ENCODE peak calls at places on chromosomes 5 and 9, in seven cellular contexts. O, B, J, X, N, M and Q are unnamed samples. For H3K4me1, the result is how much of the 10 kb centered on the place peaks cover.

GRCh38 chr5:94082405-94082804 is 341.0 kb upstream of the POU5F2 start:
- DNase-seq in O (no peak), B (no peak), J (no peak), X (no peak), N (no peak), M (no peak), Q (no peak)

GRCh38 chr5:158903006-158903405 is 196.7 kb downstream of the EBF1 start:
- DNase-seq in O (no peak), B (no peak), J (no peak), X (no peak), N (no peak), M (no peak), Q (no peak)

GRCh38 chr9:115305543-115305942 is 187.6 kb upstream of the TNC start:
- DNase-seq in O (no peak), B (no peak), J (no peak), X (no peak), N (no peak), M (no peak), Q (no peak)

GRCh38 chr5:170420809-170421412 is 31.7 kb upstream of the KCNMB1 start:
- DNase-seq in O (peak), B (peak), J (peak), X (peak), N (peak), M (peak), Q (no peak)

GRCh38 chr5:51383494-51384081 is 340 bp downstream of the ISL1 start:
- DNase-seq in O (no peak), B (no peak), J (no peak), X (no peak), N (peak), M (no peak), Q (no peak)

GRCh38 chr9:29588361-29588760 is 2015.1 kb upstream of the C9orf72 start:
- DNase-seq in O (no peak), B (no peak), J (no peak), X (no peak), N (no peak), M (no peak), Q (no peak)

GRCh38 chr9:91825422-91825821 is 124.6 kb downstream of the ROR2 start:
- DNase-seq in O (peak), B (peak), J (no peak), X (peak), N (no peak), M (no peak), Q (no peak)

GRCh38 chr5:175688352-175689146 is 30.7 kb downstream of the HRH2 start:
- DNase-seq in O (no peak), B (peak), J (no peak), X (no peak), N (no peak), M (no peak), Q (no peak)

GRCh38 chr5:107966216-107966615 is 295.5 kb upstream of the EFNA5 start:
- DNase-seq in O (peak), B (no peak), J (no peak), X (no peak), N (no peak), M (no peak), Q (no peak)

GRCh38 chr5:174159327-174160247 is 114.1 kb downstream of the NSG2 start:
- DNase-seq in O (no peak), B (no peak), J (no peak), X (peak), N (no peak), M (no peak), Q (no peak)

GRCh38 chr5:139660916-139661814 is 13.0 kb downstream of the CXXC5 start:
- DNase-seq in O (peak), B (peak), J (peak), X (peak), N (no peak), M (peak), Q (no peak)

GRCh38 chr9:94627287-94627686 is 12.0 kb downstream of the FBP1 start:
- DNase-seq in O (no peak), B (no peak), J (no peak), X (no peak), N (no peak), M (no peak), Q (no peak)

GRCh38 chr9:38126730-38127129 is 57.7 kb upstream of the SHB start:
- DNase-seq in O (no peak), B (no peak), J (no peak), X (peak), N (no peak), M (no peak), Q (no peak)

GRCh38 chr5:90191352-90192045 is 218.1 kb downstream of the CETN3 start:
- DNase-seq in O (no peak), B (no peak), J (no peak), X (no peak), N (no peak), M (no peak), Q (no peak)

GRCh38 chr5:73540192-73540591 is 25.2 kb downstream of the ANKRA2 start:
- DNase-seq in O (peak), B (no peak), J (no peak), X (peak), N (no peak), M (no peak), Q (no peak)

GRCh38 chr9:35295369-35296036 is 133.7 kb downstream of the UNC13B start:
- DNase-seq in O (no peak), B (no peak), J (no peak), X (no peak), N (no peak), M (no peak), Q (no peak)

GRCh38 chr9:36913393-36914211 is 120.5 kb downstream of the PAX5 start:
- DNase-seq in O (no peak), B (peak), J (no peak), X (no peak), N (no peak), M (no peak), Q (no peak)

GRCh38 chr5:78972654-78973428 is 12.3 kb downstream of the ARSB start:
- DNase-seq in O (peak), B (no peak), J (no peak), X (peak), N (no peak), M (peak), Q (no peak)

GRCh38 chr5:134258896-134259295 is 33.0 kb upstream of the PPP2CA start:
- DNase-seq in O (no peak), B (no peak), J (no peak), X (no peak), N (no peak), M (no peak), Q (no peak)

GRCh38 chr9:84478996-84479395 is 138.4 kb upstream of the SLC28A3 start:
- DNase-seq in O (no peak), B (no peak), J (no peak), X (no peak), N (no peak), M (no peak), Q (no peak)

GRCh38 chr9:69594180-69594579 is 78.0 kb downstream of the APBA1 start:
- DNase-seq in O (no peak), B (no peak), J (no peak), X (no peak), N (no peak), M (no peak), Q (no peak)

GRCh38 chr5:134024811-134025210 is 20.0 kb upstream of the VDAC1 start:
- DNase-seq in O (no peak), B (no peak), J (no peak), X (no peak), N (no peak), M (no peak), Q (no peak)

GRCh38 chr9:21985964-21986667 is 8.1 kb downstream of the CDKN2A start:
- DNase-seq in O (no peak), B (no peak), J (no peak), X (no peak), N (no peak), M (no peak), Q (no peak)

GRCh38 chr9:95947118-95947517 is 71.6 kb downstream of the ERCC6L2 start:
- DNase-seq in O (no peak), B (no peak), J (no peak), X (no peak), N (no peak), M (no peak), Q (no peak)

GRCh38 chr9:124869986-124870560 is 8.1 kb downstream of the ARPC5L start:
- DNase-seq in O (peak), B (no peak), J (no peak), X (peak), N (peak), M (no peak), Q (peak)

GRCh38 chr9:37776328-37776727 is 8.5 kb downstream of the EXOSC3 start:
- DNase-seq in O (peak), B (no peak), J (no peak), X (peak), N (no peak), M (no peak), Q (no peak)

GRCh38 chr5:100790170-100790665 is 112.9 kb downstream of the ST8SIA4 start:
- DNase-seq in O (no peak), B (no peak), J (no peak), X (peak), N (peak), M (no peak), Q (no peak)
- TF ChIP-seq CTCF in O (no peak), B (no peak), J (peak), X (peak), N (no peak), M (peak), Q (no peak)

DNA sequence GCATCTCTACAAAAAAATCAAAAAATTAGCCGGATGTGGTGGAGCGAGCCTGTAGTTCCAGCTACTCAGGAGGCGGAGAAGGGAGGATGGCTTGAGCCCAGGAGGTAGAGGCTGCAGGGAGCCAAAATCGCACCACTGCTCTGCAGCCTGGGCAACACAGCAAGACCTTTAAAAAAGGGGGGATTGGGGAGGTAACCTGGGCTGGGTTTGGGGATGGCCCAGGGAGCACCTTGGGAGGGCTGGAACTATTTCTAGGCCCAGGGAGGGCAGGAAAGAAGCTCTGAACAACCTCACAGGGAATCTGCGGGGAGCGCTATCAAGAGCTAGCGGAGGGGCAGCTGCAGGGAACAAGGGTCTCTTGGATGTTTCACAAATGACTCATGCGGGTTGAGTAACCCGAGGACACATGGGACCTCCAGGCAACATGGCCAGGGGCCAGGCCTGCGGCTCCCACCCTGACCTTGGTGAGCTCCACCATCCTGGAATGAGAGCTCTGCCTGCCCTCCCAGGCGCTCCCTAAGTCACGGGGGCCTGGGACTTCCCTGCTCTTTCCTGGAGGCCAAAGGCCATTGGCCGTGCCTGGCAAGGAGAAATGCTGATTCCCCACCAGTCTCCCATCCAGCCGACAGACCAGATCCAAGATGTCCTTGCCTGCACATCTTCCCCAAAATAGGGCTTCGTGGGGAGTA is 23.4 kb downstream of the SARDH start:
- DNase-seq in O (peak), B (peak), J (peak), X (peak), N (peak), M (peak), Q (no peak)
- H3K4me1 ChIP-seq in O (under half), B (under half), J (under half), X (under half), N (under half), M (under half), Q (under half)

GRCh38 chr9:126523621-126524111 is 90.1 kb upstream of the LMX1B start:
- DNase-seq in O (no peak), B (peak), J (peak), X (no peak), N (no peak), M (no peak), Q (no peak)
- H3K4me3 ChIP-seq in O (no peak), B (no peak), J (no peak), X (no peak), N (no peak), M (peak), Q (no peak)

DNA sequence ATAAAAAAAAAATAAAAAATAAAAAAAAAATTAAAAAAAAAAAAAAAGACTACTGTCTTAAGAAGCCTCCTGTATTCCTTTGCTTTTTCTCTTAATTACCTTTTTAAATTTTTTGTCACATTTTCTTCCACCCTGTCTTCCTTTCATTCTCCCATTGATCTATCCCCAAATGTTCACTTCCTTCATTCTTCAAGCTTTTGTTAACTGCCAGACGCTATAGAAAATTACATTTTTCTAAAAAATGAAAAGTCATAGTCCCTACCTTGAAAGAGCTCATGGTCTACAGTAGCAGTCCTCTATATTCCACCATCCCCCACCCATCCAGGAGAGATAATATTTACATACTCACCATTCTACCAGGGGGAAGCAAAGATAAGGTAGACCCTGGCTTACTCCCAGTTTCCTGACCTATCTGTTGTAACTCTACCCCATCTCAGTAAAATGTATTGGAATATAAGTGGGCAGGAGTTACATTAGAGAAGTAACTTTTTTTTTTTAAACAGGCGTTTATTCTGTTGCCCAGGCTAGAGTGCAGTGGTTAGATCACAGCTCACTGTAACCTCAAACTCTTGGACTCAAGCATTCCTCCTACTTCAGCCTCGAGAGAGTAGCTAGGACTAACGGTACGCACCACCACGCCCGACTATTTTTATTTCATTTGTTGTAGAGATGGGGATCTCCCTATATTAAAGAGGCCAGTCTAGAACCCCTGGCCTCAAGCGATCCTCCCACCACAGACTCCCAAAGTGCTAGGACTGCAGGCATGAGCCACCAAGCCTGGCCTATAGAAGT is 3.8 kb upstream of the PRKAA1 start:
- DNase-seq in O (no peak), B (no peak), J (no peak), X (no peak), N (no peak), M (no peak), Q (no peak)
- TF ChIP-seq CTCF in O (no peak), B (no peak), J (no peak), X (no peak), N (no peak), M (no peak), Q (no peak)

DNA sequence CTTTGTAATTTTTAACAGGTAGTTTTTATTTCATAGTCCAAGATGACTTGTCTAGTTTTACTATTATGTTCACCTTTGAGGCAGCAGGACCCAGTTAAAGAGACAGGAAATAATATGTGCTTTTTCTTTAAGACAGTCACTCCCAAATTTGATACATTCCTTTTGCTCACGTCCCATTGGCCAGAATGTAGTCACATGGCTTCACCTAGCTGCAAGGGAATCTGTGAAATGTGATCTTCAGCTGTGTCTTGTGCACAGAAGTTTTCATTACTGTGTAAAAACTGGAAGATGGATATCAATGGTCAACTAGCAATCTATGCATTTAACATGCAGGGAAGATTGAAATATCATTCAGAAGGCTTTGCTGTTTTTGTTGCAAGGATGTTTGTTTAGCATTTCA is 41.1 kb downstream of the XRCC4 start:
- DNase-seq in O (no peak), B (no peak), J (no peak), X (no peak), N (no peak), M (no peak), Q (no peak)
- H3K4me1 ChIP-seq in O (under half), B (under half), J (under half), X (under half), N (under half), M (under half), Q (under half)

DNA sequence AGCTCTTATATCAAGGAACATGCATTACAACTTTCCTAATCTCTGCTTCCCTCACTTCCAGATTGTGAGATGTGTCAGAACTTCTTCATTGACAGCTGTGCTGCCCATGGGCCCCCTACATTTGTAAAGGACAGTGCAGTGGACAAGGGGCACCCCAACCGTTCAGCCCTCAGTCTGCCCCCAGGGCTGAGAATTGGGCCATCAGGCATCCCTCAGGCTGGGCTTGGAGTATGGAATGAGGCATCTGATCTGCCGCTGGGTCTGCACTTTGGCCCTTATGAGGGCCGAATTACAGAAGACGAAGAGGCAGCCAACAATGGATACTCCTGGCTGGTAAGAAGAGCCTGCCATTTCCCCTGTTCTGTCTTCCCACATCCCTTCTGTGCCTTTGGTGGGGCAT is 15.1 kb downstream of the PRDM9 start:
- DNase-seq in O (no peak), B (no peak), J (no peak), X (no peak), N (no peak), M (no peak), Q (no peak)
- H3K4me3 ChIP-seq in O (no peak), B (no peak), J (no peak), X (no peak), N (no peak), M (no peak), Q (no peak)

GRCh38 chr9:90547896-90548295 is 94.7 kb downstream of the DIRAS2 start:
- DNase-seq in O (no peak), B (no peak), J (no peak), X (peak), N (no peak), M (no peak), Q (no peak)
- TF ChIP-seq CTCF in O (no peak), B (no peak), J (no peak), X (peak), N (peak), M (no peak), Q (no peak)

GRCh38 chr5:1497271-1497777 is 26.4 kb downstream of the LPCAT1 start:
- DNase-seq in O (no peak), B (no peak), J (no peak), X (no peak), N (no peak), M (no peak), Q (no peak)

GRCh38 chr5:1499851-1500250 is 23.9 kb downstream of the LPCAT1 start:
- DNase-seq in O (no peak), B (no peak), J (no peak), X (no peak), N (no peak), M (no peak), Q (no peak)

GRCh38 chr5:1497795-1498622 is 25.8 kb downstream of the LPCAT1 start:
- DNase-seq in O (no peak), B (no peak), J (no peak), X (no peak), N (no peak), M (peak), Q (no peak)

GRCh38 chr5:1500411-1501091 is 23.2 kb downstream of the LPCAT1 start:
- DNase-seq in O (no peak), B (peak), J (peak), X (no peak), N (no peak), M (peak), Q (no peak)

DNA sequence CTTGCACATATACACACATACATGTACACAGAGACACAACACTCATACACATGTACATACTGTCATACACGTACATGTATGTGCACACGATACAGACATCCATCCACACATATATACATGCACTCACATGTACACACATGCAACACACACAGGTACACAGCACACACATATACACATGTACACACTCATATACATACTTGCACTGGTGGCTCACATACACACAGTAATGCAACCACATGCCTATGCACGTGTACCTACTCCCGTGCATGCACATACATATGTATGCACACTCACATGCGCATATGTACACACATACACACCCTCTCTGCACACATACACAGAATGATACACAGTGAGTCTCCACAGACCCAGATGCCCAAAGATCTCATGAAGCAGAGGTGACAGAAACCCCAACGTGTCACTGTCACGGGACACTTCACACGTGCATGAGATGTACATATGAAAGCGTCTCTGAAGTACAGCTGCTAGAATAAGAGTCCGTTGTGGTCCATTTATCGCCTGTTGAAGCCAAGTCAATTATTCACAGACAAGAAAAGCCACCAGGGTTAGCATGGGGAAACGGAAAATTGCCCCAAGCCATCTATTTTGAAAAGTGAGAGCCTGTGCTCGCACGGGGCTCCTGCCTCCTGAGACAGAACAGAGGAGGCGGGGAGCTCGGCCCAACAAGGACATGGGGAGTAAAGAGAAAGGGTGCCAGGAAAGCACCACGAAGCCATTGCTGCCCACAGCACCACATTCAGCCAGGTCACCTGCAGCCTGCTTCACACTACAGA is 24.9 kb downstream of the LPCAT1 start:
- DNase-seq in O (no peak), B (no peak), J (no peak), X (no peak), N (no peak), M (no peak), Q (no peak)
- H3K4me1 ChIP-seq in O (under half), B (under half), J (under half), X (under half), N (under half), M (under half), Q (under half)